ENCODE peak calls at places on chromosome 9, in six cellular contexts. D is cardiac fibroblast, O is hepatocyte, T is breast epithelium, J is prostate gland, C is A549. K is an unnamed sample.

GRCh38 chr9:106691629-106692028 is 171.3 kb upstream of the ZNF462 start:
- DNase-seq in D (no peak), O (no peak), T (no peak), J (no peak), C (no peak), K (no peak)

GRCh38 chr9:127121628-127122175 is 733 bp downstream of the ANGPTL2 start:
- DNase-seq in D (peak), O (peak), T (no peak), J (no peak), C (no peak), K (no peak)

GRCh38 chr9:4987996-4988421 is 2.9 kb downstream of the JAK2 start:
- DNase-seq in D (peak), O (peak), T (no peak), J (peak), C (peak), K (no peak)

GRCh38 chr9:109717342-109717741 is 62.7 kb upstream of the PALM2AKAP2 start:
- DNase-seq in D (no peak), O (no peak), T (no peak), J (no peak), C (no peak), K (no peak)

GRCh38 chr9:129746092-129746760 is 6.6 kb downstream of the PTGES start:
- DNase-seq in D (peak), O (no peak), T (no peak), J (no peak), C (no peak), K (no peak)

GRCh38 chr9:129109504-129109903 is 1.1 kb downstream of the CRAT start:
- DNase-seq in D (peak), O (peak), T (no peak), J (no peak), C (peak), K (no peak)

GRCh38 chr9:115423646-115424045 is 305.7 kb upstream of the TNC start:
- DNase-seq in D (peak), O (no peak), T (no peak), J (no peak), C (no peak), K (no peak)

GRCh38 chr9:108673386-108673785 is 182.4 kb downstream of the ACTL7B start:
- DNase-seq in D (peak), O (no peak), T (no peak), J (no peak), C (no peak), K (no peak)

GRCh38 chr9:33791117-33791516 is 4.2 kb upstream of the PRSS3 start:
- DNase-seq in D (peak), O (no peak), T (no peak), J (no peak), C (peak), K (peak)

GRCh38 chr9:128254855-128255759 is 20.7 kb downstream of the GOLGA2 start:
- DNase-seq in D (peak), O (peak), T (peak), J (peak), C (peak), K (no peak)

GRCh38 chr9:72292874-72293607 is 72.0 kb downstream of the ZFAND5 start:
- DNase-seq in D (peak), O (peak), T (no peak), J (peak), C (peak), K (peak)

GRCh38 chr9:132883349-132884294 is 4.9 kb downstream of the SPACA9 start:
- DNase-seq in D (no peak), O (no peak), T (no peak), J (no peak), C (no peak), K (no peak)

GRCh38 chr9:89494199-89494598 is 3.7 kb downstream of the SEMA4D start:
- DNase-seq in D (no peak), O (no peak), T (no peak), J (no peak), C (no peak), K (no peak)

GRCh38 chr9:126125577-126125976 is 201.1 kb upstream of the MVB12B start:
- DNase-seq in D (no peak), O (peak), T (no peak), J (no peak), C (no peak), K (no peak)

GRCh38 chr9:130934246-130934645 is 4.8 kb downstream of the FIBCD1 start:
- DNase-seq in D (no peak), O (no peak), T (no peak), J (no peak), C (no peak), K (no peak)

GRCh38 chr9:37229455-37229854 is 109.1 kb downstream of the ZCCHC7 start:
- DNase-seq in D (no peak), O (no peak), T (no peak), J (no peak), C (no peak), K (no peak)

GRCh38 chr9:98584059-98584458 is 124.7 kb downstream of the GABBR2 start:
- DNase-seq in D (no peak), O (no peak), T (no peak), J (no peak), C (no peak), K (no peak)

GRCh38 chr9:24832307-24832706 is 286.6 kb upstream of the IZUMO3 start:
- DNase-seq in D (peak), O (peak), T (no peak), J (no peak), C (peak), K (peak)

GRCh38 chr9:79176298-79176697 is 395.5 kb upstream of the TLE4 start:
- DNase-seq in D (no peak), O (no peak), T (no peak), J (no peak), C (no peak), K (no peak)

GRCh38 chr9:77977210-77977611 is 54.4 kb downstream of the GNAQ start:
- DNase-seq in D (peak), O (peak), T (no peak), J (no peak), C (peak), K (no peak)

GRCh38 chr9:115777610-115778009 is 376.0 kb upstream of the PAPPA start:
- DNase-seq in D (no peak), O (no peak), T (no peak), J (no peak), C (no peak), K (no peak)

GRCh38 chr9:106060885-106061284 is 366.5 kb downstream of the TMEM38B start:
- DNase-seq in D (no peak), O (no peak), T (no peak), J (no peak), C (no peak), K (no peak)

GRCh38 chr9:112091805-112092204 is 83.3 kb downstream of the SUSD1 start:
- DNase-seq in D (peak), O (no peak), T (no peak), J (no peak), C (peak), K (no peak)

GRCh38 chr9:103301051-103301450 is 305.9 kb downstream of the CYLC2 start:
- DNase-seq in D (no peak), O (no peak), T (no peak), J (no peak), C (no peak), K (no peak)

DNA sequence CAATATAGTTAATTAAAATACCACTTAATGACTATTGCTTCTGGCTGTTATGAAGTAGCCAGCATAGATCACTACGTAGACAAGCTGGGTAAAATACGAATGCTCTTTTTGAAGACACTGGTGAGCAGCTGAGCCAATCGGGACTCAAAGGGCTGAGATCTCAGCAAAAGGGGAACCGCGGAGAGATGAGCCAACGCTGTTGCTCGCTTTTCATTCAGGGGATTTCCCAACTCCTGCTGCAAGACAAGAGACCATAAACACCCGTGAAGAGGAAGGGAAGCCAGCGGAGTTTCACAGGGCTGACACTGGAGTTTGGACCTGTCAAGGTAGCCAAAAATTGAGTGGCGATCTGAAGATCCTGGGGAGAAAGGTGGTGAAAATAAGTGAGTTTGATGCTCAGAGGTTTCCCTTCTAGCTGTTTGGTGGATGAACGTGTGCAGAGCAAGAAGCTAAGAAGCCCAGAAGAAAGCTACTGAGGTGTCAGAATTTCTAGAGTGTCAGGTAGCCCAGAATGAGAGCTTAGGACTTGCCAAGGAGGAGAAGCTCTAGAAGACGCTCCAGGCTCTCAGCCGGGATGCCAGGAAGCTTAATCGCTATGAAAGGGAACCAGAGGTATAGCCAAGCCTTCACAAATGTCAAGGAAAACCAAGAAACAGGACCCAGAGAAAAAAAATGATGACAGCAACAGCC is 79.6 kb upstream of the RNU6ATAC start:
- DNase-seq in D (peak), O (no peak), T (no peak), J (no peak), C (no peak), K (no peak)
- H3K4me3 ChIP-seq in D (no peak), O (no peak), T (no peak), J (no peak), C (no peak), K (no peak)

DNA sequence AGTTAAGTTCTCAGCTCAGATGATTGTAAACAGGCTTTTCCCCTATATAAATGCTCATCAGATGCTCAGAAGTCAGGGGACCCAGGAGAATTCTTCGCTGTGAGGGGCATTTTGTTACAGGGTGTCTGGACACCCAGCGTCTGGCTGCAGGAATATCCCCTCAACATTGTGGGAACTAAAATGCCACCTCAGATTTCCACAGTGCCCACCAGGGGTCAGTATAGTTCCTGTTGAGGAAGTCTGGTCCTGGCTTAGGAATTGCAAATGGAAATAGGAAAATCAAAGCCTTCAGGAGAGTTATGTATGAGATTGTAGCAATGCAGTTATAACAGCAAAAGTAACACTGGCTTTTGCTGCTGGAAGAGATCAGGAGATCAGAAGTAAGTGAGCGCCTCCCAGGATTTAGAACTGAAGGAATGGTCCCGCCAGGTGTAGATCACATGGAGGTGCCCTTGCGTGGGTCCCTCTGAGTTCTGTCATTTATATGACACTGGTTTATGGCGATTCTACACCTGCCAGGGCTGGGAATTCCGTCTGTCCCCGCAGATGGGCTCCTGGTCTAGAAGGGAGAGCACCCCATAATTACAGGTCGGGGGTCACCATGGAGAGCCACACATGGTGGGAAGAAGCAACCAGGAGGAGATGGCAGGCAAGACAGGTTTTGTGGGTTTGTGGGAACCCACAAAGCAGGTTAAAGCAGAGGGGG is 47.1 kb upstream of the CTSL start:
- DNase-seq in D (peak), O (peak), T (no peak), J (peak), C (peak), K (peak)
- TF ChIP-seq CTCF in D (peak), O (peak), T (peak), J (peak), C (peak), K (peak)

GRCh38 chr9:88322906-88323566 is 65.2 kb upstream of the SPIN1 start:
- DNase-seq in D (peak), O (no peak), T (no peak), J (no peak), C (no peak), K (no peak)
- H3K4me3 ChIP-seq in D (no peak), O (no peak), T (no peak), J (no peak), C (no peak), K (no peak)

DNA sequence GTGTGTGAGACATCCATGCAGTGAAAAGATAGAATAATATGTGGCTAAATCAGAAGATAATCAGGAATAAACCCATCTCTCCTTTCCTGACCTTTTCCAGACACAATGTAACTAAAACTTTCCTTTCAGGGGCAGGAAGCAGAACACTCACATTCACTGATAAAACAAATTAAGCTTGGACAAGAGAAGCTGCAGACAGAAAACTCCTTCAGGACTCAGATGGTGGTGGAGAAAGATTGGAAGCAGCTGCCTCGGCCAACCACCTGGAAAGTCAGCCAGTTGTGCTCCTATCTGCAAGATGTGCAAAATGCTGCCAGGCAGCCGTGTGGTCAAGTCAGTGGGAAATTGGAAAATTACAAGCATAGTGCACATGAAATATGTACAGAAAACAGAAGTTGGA is 26.9 kb downstream of the RASEF start:
- DNase-seq in D (no peak), O (no peak), T (no peak), J (no peak), C (no peak), K (no peak)
- TF ChIP-seq CTCF in D (no peak), O (no peak), T (no peak), J (no peak), C (no peak), K (no peak)

GRCh38 chr9:123402981-123403509 is 47.0 kb downstream of the CRB2 start:
- DNase-seq in D (no peak), O (no peak), T (no peak), J (no peak), C (no peak), K (no peak)

GRCh38 chr9:123406016-123406415 is 50.0 kb downstream of the CRB2 start:
- DNase-seq in D (no peak), O (no peak), T (no peak), J (no peak), C (no peak), K (no peak)

GRCh38 chr9:123400926-123401503 is 45.0 kb downstream of the CRB2 start:
- DNase-seq in D (no peak), O (no peak), T (no peak), J (no peak), C (no peak), K (no peak)

GRCh38 chr9:123399803-123400378 is 43.9 kb downstream of the CRB2 start:
- DNase-seq in D (peak), O (no peak), T (no peak), J (no peak), C (peak), K (no peak)

DNA sequence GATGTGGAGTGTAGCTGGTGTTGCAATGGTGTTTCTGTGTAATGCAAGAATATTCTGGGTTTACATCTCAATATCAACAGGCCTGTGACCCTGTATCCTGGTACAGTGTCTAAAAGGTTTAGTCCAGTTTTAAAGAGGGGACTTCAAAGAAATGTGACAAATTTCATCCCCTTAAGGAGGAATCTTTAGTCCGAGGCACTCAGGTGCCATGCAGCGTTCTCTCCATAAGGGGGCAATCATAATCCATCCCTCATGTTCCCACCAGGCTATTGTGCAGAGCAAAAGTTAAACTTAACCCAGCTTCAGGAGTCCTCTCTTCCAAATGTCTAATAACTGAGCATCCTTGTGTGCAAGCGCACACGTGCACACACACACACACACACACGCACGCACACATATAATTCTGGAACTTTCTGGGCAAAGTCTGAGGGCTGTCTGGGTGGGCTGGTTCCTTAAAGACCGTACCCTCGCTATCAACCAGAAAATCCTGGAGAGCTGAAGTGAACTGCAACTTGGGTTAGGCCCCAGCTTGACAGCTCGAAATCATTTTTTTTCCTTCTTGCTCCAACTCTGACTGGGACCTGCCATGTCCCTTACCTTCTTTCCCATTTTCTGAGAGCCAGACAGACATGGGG is 46.0 kb downstream of the CRB2 start:
- DNase-seq in D (peak), O (peak), T (no peak), J (no peak), C (peak), K (no peak)
- H3K4me3 ChIP-seq in D (no peak), O (no peak), T (no peak), J (no peak), C (no peak), K (no peak)

GRCh38 chr9:93010056-93010455 is 48.4 kb upstream of the SUSD3 start:
- DNase-seq in D (no peak), O (no peak), T (no peak), J (no peak), C (no peak), K (no peak)

GRCh38 chr9:93009337-93010015 is 49.0 kb upstream of the SUSD3 start:
- DNase-seq in D (no peak), O (no peak), T (no peak), J (no peak), C (no peak), K (no peak)

GRCh38 chr9:93011114-93011513 is 47.4 kb upstream of the SUSD3 start:
- DNase-seq in D (no peak), O (no peak), T (no peak), J (no peak), C (no peak), K (no peak)

GRCh38 chr9:93008457-93008856 is 50.0 kb upstream of the SUSD3 start:
- DNase-seq in D (no peak), O (no peak), T (no peak), J (no peak), C (no peak), K (no peak)

DNA sequence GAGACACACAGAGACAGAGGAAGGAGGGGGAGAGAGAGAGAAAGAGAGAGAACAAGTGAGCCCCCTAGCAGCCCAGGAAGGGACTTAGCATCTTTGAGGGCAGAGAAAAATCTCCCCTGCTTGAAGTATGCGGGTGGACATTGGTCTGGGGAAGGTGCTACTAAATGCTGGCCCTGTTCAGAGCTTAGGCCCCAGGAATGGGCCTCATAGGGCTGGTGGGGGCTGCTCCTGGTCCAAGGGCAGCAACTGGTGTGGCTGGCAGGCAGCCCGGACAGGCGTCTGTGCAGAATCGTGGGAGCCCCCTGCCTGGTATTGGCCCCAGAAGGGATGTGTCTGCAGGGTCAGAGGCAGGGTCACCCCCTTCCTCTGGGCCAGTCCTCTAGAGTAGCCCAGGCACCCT is 47.8 kb upstream of the SUSD3 start:
- DNase-seq in D (no peak), O (no peak), T (no peak), J (no peak), C (no peak), K (no peak)
- TF ChIP-seq CTCF in D (no peak), O (no peak), T (no peak), J (no peak), C (no peak), K (no peak)

DNA sequence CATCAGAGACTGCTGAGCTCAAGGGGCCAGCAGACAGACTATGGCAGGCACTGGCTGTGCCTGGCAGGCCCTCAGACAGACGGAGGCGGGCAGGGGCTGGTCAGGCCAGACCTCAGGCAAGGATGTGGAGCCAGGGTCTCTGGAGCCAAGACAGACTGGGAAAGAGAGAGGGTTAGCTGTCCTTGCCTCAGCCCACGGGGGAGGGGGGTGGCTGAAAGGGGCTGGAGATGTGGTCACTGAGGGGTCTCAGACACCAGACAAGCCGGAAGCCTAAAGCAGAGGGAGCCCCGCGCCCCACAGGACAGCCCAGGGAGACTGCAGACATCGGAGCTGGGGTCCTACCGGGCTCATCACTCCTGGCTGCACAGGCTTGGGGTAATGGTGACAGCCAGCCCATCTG is 141.2 kb upstream of the FOXD4L5 start:
- DNase-seq in D (no peak), O (no peak), T (no peak), J (no peak), C (no peak), K (no peak)
- H3K4me3 ChIP-seq in D (no peak), O (no peak), T (no peak), J (no peak), C (no peak), K (no peak)

DNA sequence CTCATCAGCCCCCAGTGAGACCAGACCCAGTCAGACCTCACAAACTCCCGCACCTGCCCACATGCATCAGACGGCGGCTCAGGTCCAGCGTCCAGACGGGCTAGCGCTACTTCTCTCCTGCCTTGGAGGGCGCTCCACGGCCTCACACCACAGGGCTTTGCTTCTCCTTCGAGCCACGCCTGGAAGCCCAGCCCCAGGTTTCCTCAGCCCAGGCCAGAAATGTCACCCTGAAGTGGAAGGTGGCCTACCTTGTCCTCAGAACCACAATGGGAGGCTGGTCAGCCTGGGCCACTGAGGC is 2.8 kb downstream of the NACC2 start:
- DNase-seq in D (no peak), O (no peak), T (no peak), J (no peak), C (no peak), K (no peak)
- TF ChIP-seq CTCF in D (no peak), O (no peak), T (no peak), J (no peak), C (no peak), K (no peak)

GRCh38 chr9:95649801-95650213 is 133.0 kb upstream of the PTCH1 start:
- DNase-seq in D (no peak), O (no peak), T (no peak), J (no peak), C (no peak), K (no peak)
- H3K4me3 ChIP-seq in D (no peak), O (no peak), T (peak), J (no peak), C (no peak), K (no peak)